ENCODE peak calls at places on chromosome 7, in eight cellular contexts. One of them, this sample, is unnamed.

GRCh38 chr7:87885018-87885417 is 8.7 kb downstream of the DBF4 start:
- DNase-seq in fibroblast of the aortic adventitia: no peak
- DNase-seq in GM23248: no peak
- DNase-seq in PC-3: no peak
- DNase-seq in heart right ventricle: no peak
- DNase-seq in fibroblast of pulmonary artery: no peak
- DNase-seq in fibroblast of lung: no peak
- DNase-seq in CD4-positive, alpha-beta memory T cell: no peak
- DNase-seq in this sample: no peak

GRCh38 chr7:117385340-117386124 is 41.8 kb downstream of the ASZ1 start:
- DNase-seq in CD4-positive, alpha-beta memory T cell: no peak
- DNase-seq in PC-3: peak; percentile 51
- DNase-seq in fibroblast of the aortic adventitia: peak; percentile 69
- DNase-seq in heart right ventricle: no peak
- DNase-seq in fibroblast of lung: peak; percentile 48
- DNase-seq in fibroblast of pulmonary artery: peak; percentile 51
- DNase-seq in GM23248: peak; percentile 63
- DNase-seq in this sample: peak; percentile 13

GRCh38 chr7:134449596-134450194 is 9.2 kb downstream of the AKR1B1 start:
- DNase-seq in fibroblast of pulmonary artery: no peak
- DNase-seq in fibroblast of lung: no peak
- DNase-seq in CD4-positive, alpha-beta memory T cell: no peak
- DNase-seq in PC-3: peak; percentile 43
- DNase-seq in fibroblast of the aortic adventitia: no peak
- DNase-seq in GM23248: peak; percentile 74
- DNase-seq in heart right ventricle: no peak
- DNase-seq in this sample: no peak

GRCh38 chr7:1885465-1886226 is 215.6 kb downstream of the ELFN1 start:
- DNase-seq in fibroblast of pulmonary artery: no peak
- DNase-seq in fibroblast of the aortic adventitia: no peak
- DNase-seq in heart right ventricle: no peak
- DNase-seq in GM23248: no peak
- DNase-seq in CD4-positive, alpha-beta memory T cell: no peak
- DNase-seq in fibroblast of lung: no peak
- DNase-seq in PC-3: no peak
- DNase-seq in this sample: no peak

GRCh38 chr7:158000160-158000559 is 587.5 kb downstream of the PTPRN2 start:
- DNase-seq in GM23248: no peak
- DNase-seq in CD4-positive, alpha-beta memory T cell: no peak
- DNase-seq in heart right ventricle: no peak
- DNase-seq in fibroblast of the aortic adventitia: no peak
- DNase-seq in PC-3: peak; percentile 35
- DNase-seq in fibroblast of lung: no peak
- DNase-seq in fibroblast of pulmonary artery: no peak
- DNase-seq in this sample: no peak

GRCh38 chr7:142614116-142614515 is 135.2 kb upstream of the PRSS1 start:
- DNase-seq in fibroblast of lung: peak; percentile 23
- DNase-seq in GM23248: peak; percentile 43
- DNase-seq in fibroblast of the aortic adventitia: no peak
- DNase-seq in fibroblast of pulmonary artery: no peak
- DNase-seq in CD4-positive, alpha-beta memory T cell: no peak
- DNase-seq in heart right ventricle: no peak
- DNase-seq in PC-3: peak; percentile 66
- DNase-seq in this sample: no peak

GRCh38 chr7:105602325-105603305 is 21.3 kb upstream of the EFCAB10 start:
- DNase-seq in fibroblast of pulmonary artery: peak; percentile 36
- DNase-seq in fibroblast of the aortic adventitia: peak; percentile 64
- DNase-seq in fibroblast of lung: peak; percentile 27
- DNase-seq in PC-3: no peak
- DNase-seq in GM23248: peak; percentile 26
- DNase-seq in CD4-positive, alpha-beta memory T cell: no peak
- DNase-seq in heart right ventricle: no peak
- DNase-seq in this sample: no peak

GRCh38 chr7:55092186-55092976 is 73.6 kb downstream of the EGFR start:
- DNase-seq in fibroblast of pulmonary artery: no peak
- DNase-seq in heart right ventricle: no peak
- DNase-seq in PC-3: no peak
- DNase-seq in fibroblast of the aortic adventitia: peak; percentile 40
- DNase-seq in fibroblast of lung: peak; percentile 55
- DNase-seq in GM23248: no peak
- DNase-seq in CD4-positive, alpha-beta memory T cell: no peak
- DNase-seq in this sample: no peak

GRCh38 chr7:131336956-131337355 is 9.3 kb downstream of the MKLN1 start:
- DNase-seq in PC-3: no peak
- DNase-seq in fibroblast of the aortic adventitia: peak; percentile 40
- DNase-seq in GM23248: peak; percentile 54
- DNase-seq in fibroblast of pulmonary artery: peak; percentile 37
- DNase-seq in CD4-positive, alpha-beta memory T cell: no peak
- DNase-seq in fibroblast of lung: no peak
- DNase-seq in heart right ventricle: no peak
- DNase-seq in this sample: peak; percentile 34

GRCh38 chr7:114294036-114294435 is 120.6 kb upstream of the FOXP2 start:
- DNase-seq in PC-3: no peak
- DNase-seq in GM23248: no peak
- DNase-seq in fibroblast of lung: no peak
- DNase-seq in heart right ventricle: no peak
- DNase-seq in CD4-positive, alpha-beta memory T cell: no peak
- DNase-seq in fibroblast of the aortic adventitia: no peak
- DNase-seq in fibroblast of pulmonary artery: no peak
- DNase-seq in this sample: no peak

GRCh38 chr7:106621393-106622132 is 39.4 kb downstream of the CCDC71L start:
- DNase-seq in fibroblast of lung: no peak
- DNase-seq in fibroblast of the aortic adventitia: no peak
- DNase-seq in PC-3: peak; percentile 26
- DNase-seq in heart right ventricle: no peak
- DNase-seq in GM23248: no peak
- DNase-seq in fibroblast of pulmonary artery: no peak
- DNase-seq in CD4-positive, alpha-beta memory T cell: no peak
- DNase-seq in this sample: no peak

GRCh38 chr7:135213831-135214230 is 2.5 kb upstream of the WDR91 start:
- DNase-seq in fibroblast of pulmonary artery: no peak
- DNase-seq in heart right ventricle: no peak
- DNase-seq in fibroblast of lung: no peak
- DNase-seq in fibroblast of the aortic adventitia: no peak
- DNase-seq in PC-3: no peak
- DNase-seq in CD4-positive, alpha-beta memory T cell: no peak
- DNase-seq in GM23248: no peak
- DNase-seq in this sample: no peak

GRCh38 chr7:80724249-80724871 is 85.9 kb downstream of the CD36 start:
- DNase-seq in fibroblast of pulmonary artery: peak; percentile 17
- DNase-seq in heart right ventricle: no peak
- DNase-seq in fibroblast of lung: peak; percentile 97
- DNase-seq in fibroblast of the aortic adventitia: peak; percentile 86
- DNase-seq in GM23248: peak; percentile 86
- DNase-seq in PC-3: peak; percentile 6
- DNase-seq in CD4-positive, alpha-beta memory T cell: no peak
- DNase-seq in this sample: peak; percentile 54

GRCh38 chr7:30263090-30263710 is 21.2 kb upstream of the ZNRF2 start:
- DNase-seq in CD4-positive, alpha-beta memory T cell: no peak
- DNase-seq in fibroblast of pulmonary artery: no peak
- DNase-seq in fibroblast of the aortic adventitia: no peak
- DNase-seq in GM23248: no peak
- DNase-seq in PC-3: no peak
- DNase-seq in heart right ventricle: no peak
- DNase-seq in fibroblast of lung: no peak
- DNase-seq in this sample: peak; percentile 75

GRCh38 chr7:44434201-44434600 is 56.3 kb downstream of the NUDCD3 start:
- DNase-seq in fibroblast of lung: no peak
- DNase-seq in heart right ventricle: peak; percentile 19
- DNase-seq in GM23248: no peak
- DNase-seq in fibroblast of the aortic adventitia: peak; percentile 13
- DNase-seq in PC-3: no peak
- DNase-seq in CD4-positive, alpha-beta memory T cell: no peak
- DNase-seq in fibroblast of pulmonary artery: no peak
- DNase-seq in this sample: no peak

GRCh38 chr7:27110163-27110976 is 7.9 kb upstream of the HOXA2 start:
- DNase-seq in heart right ventricle: no peak
- DNase-seq in fibroblast of pulmonary artery: peak; percentile 65
- DNase-seq in fibroblast of the aortic adventitia: peak; percentile 90
- DNase-seq in GM23248: no peak
- DNase-seq in CD4-positive, alpha-beta memory T cell: no peak
- DNase-seq in fibroblast of lung: peak; percentile 98
- DNase-seq in PC-3: peak; percentile 94
- DNase-seq in this sample: no peak
- H3K4me3 ChIP-seq in heart right ventricle: no peak overlapping the region
- H3K4me3 ChIP-seq in fibroblast of pulmonary artery: no peak overlapping the region
- H3K4me3 ChIP-seq in fibroblast of the aortic adventitia: peak overlapping the region; percentile 78
- H3K4me3 ChIP-seq in GM23248: no peak overlapping the region
- H3K4me3 ChIP-seq in CD4-positive, alpha-beta memory T cell: no peak overlapping the region
- H3K4me3 ChIP-seq in fibroblast of lung: peak overlapping the region; percentile 3
- H3K4me3 ChIP-seq in PC-3: peak overlapping the region; percentile 99
- H3K4me3 ChIP-seq in this sample: no peak overlapping the region

DNA sequence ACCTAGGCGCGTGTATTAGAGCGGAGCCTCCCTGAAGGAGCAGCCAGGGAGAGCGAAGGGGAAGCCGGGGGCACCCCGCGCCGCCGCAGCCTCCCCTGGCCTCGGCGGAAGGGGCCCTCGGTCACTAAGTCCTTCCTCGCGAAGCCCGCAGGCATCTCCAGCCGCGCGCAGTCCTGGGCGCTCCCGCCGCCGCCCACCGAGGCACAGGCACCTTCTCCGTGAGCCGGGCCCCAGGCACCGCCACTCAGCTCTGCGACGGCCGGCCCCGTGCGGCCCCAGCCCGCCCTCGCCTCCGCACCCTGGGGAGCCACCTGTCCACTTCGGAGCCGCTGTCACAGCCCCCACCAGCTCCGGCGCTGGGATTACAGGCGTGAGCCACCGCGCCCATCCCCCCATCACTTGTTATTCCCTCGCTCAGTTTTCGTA is 80.8 kb downstream of the ZNF467 start:
- DNase-seq in fibroblast of the aortic adventitia: no peak
- DNase-seq in fibroblast of lung: no peak
- DNase-seq in heart right ventricle: no peak
- DNase-seq in fibroblast of pulmonary artery: no peak
- DNase-seq in CD4-positive, alpha-beta memory T cell: no peak
- DNase-seq in PC-3: no peak
- DNase-seq in GM23248: peak; percentile 27
- DNase-seq in this sample: no peak
- H3K4me3 ChIP-seq in fibroblast of the aortic adventitia: peak overlapping the region; percentile 35
- H3K4me3 ChIP-seq in fibroblast of lung: no peak overlapping the region
- H3K4me3 ChIP-seq in heart right ventricle: peak overlapping the region; percentile 16
- H3K4me3 ChIP-seq in fibroblast of pulmonary artery: peak overlapping the region; percentile 33
- H3K4me3 ChIP-seq in CD4-positive, alpha-beta memory T cell: no peak overlapping the region
- H3K4me3 ChIP-seq in PC-3: no peak overlapping the region
- H3K4me3 ChIP-seq in GM23248: peak overlapping the region; percentile 68
- H3K4me3 ChIP-seq in this sample: no peak overlapping the region

GRCh38 chr7:23014681-23015080 is 751 bp upstream of the HYCC1 start:
- DNase-seq in GM23248: no peak
- DNase-seq in fibroblast of the aortic adventitia: no peak
- DNase-seq in fibroblast of lung: no peak
- DNase-seq in heart right ventricle: no peak
- DNase-seq in CD4-positive, alpha-beta memory T cell: no peak
- DNase-seq in PC-3: no peak
- DNase-seq in fibroblast of pulmonary artery: no peak
- DNase-seq in this sample: no peak
- H3K4me3 ChIP-seq in GM23248: peak overlapping the region; percentile 90
- H3K4me3 ChIP-seq in fibroblast of the aortic adventitia: no peak overlapping the region
- H3K4me3 ChIP-seq in fibroblast of lung: no peak overlapping the region
- H3K4me3 ChIP-seq in heart right ventricle: no peak overlapping the region
- H3K4me3 ChIP-seq in CD4-positive, alpha-beta memory T cell: no peak overlapping the region
- H3K4me3 ChIP-seq in PC-3: peak overlapping the region; percentile 10
- H3K4me3 ChIP-seq in fibroblast of pulmonary artery: no peak overlapping the region
- H3K4me3 ChIP-seq in this sample: peak overlapping the region; percentile 75

DNA sequence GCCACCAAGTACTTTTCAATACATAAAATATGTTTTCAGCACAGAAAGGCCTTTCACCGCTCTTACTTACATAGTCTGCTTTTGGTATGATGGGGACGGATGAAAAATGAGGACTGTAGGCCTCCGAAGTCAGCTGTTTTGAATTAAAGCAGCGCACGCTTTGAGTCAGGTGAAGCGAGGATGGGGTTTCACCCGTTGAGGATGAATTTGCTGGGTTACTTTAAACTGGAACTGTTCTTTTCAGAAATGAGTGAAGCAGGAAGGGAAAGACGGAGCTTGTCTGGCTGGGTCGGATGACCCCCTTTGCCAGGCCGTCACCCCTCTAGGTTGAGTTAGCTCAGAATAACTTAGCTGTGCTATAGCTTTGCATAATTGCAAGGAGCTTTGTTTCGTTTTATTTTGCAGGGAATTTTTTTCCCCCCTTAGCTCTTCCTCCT is 40.0 kb downstream of the CUX1 start:
- DNase-seq in PC-3: no peak
- DNase-seq in heart right ventricle: no peak
- DNase-seq in fibroblast of lung: no peak
- DNase-seq in fibroblast of the aortic adventitia: no peak
- DNase-seq in GM23248: no peak
- DNase-seq in CD4-positive, alpha-beta memory T cell: no peak
- DNase-seq in fibroblast of pulmonary artery: no peak
- DNase-seq in this sample: peak; percentile 32
- H3K4me3 ChIP-seq in PC-3: peak overlapping the region; percentile 41
- H3K4me3 ChIP-seq in heart right ventricle: peak overlapping the region; percentile 42
- H3K4me3 ChIP-seq in fibroblast of lung: no peak overlapping the region
- H3K4me3 ChIP-seq in fibroblast of the aortic adventitia: no peak overlapping the region
- H3K4me3 ChIP-seq in GM23248: peak overlapping the region; percentile 65
- H3K4me3 ChIP-seq in CD4-positive, alpha-beta memory T cell: peak overlapping the region; percentile 61
- H3K4me3 ChIP-seq in fibroblast of pulmonary artery: peak overlapping the region; percentile 43
- H3K4me3 ChIP-seq in this sample: peak overlapping the region; percentile 51

DNA sequence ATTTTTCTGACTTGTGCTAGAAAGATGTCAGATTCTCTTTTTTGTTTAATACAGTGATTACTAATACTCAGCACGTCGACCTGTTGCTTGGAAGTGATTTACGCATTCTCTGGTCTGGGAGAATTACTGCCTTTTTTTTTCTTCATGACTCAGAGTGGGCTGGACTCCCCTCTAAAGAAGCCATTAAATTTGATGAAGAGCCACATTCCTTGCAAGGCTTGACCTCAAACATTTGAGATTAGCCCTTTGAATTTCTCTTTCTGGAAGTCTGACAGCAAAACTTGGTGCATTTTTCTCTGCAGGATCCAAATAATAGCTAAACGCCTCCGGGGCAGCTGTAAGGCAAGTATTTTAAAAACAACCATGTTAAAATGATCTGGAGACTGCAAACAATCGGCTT is 171.6 kb downstream of the GALNT17 start:
- DNase-seq in fibroblast of pulmonary artery: no peak
- DNase-seq in fibroblast of the aortic adventitia: no peak
- DNase-seq in fibroblast of lung: peak; percentile 93
- DNase-seq in CD4-positive, alpha-beta memory T cell: no peak
- DNase-seq in PC-3: no peak
- DNase-seq in GM23248: no peak
- DNase-seq in heart right ventricle: no peak
- DNase-seq in this sample: no peak
- H3K4me3 ChIP-seq in fibroblast of pulmonary artery: no peak overlapping the region
- H3K4me3 ChIP-seq in fibroblast of the aortic adventitia: no peak overlapping the region
- H3K4me3 ChIP-seq in fibroblast of lung: no peak overlapping the region
- H3K4me3 ChIP-seq in CD4-positive, alpha-beta memory T cell: no peak overlapping the region
- H3K4me3 ChIP-seq in PC-3: no peak overlapping the region
- H3K4me3 ChIP-seq in GM23248: no peak overlapping the region
- H3K4me3 ChIP-seq in heart right ventricle: no peak overlapping the region
- H3K4me3 ChIP-seq in this sample: no peak overlapping the region